ENCODE peak calls at places on chromosomes 5 and 9, in ten cellular contexts. G is bronchial epithelial cell; W is spleen; U is COR-L47; I is ureter; R is stimulated activated CD8-positive, alpha-beta memory T cell treated with anti-CD3 and anti-CD28 coated beads, Interleukin-2, amount 100 ng/mL, for 48 hours; M is Panc1; Z is coronary artery; J is natural killer cell; D is activated effector memory CD4-positive, alpha-beta T cell treated with Interleukin-2 at 50 U/mL for 16 hours. T is an unnamed sample.

GRCh38 chr5:82259172-82259800 is 18.9 kb downstream of the RPS23 start:
- DNase-seq in M (no peak), G (peak), U (peak), J (no peak), I (no peak), W (no peak), Z (no peak), D (no peak), R (no peak), T (peak)

GRCh38 chr5:126376443-126376842 is 46.8 kb upstream of the GRAMD2B start:
- DNase-seq in J (no peak), D (no peak), U (no peak), W (no peak), I (no peak), Z (no peak), R (no peak), M (no peak), G (no peak), T (no peak)

GRCh38 chr5:34503379-34504346 is 152.5 kb upstream of the RAI14 start:
- DNase-seq in G (no peak), M (no peak), D (no peak), J (no peak), U (no peak), W (no peak), R (no peak), Z (no peak), I (no peak), T (no peak)

GRCh38 chr9:123943671-123944070 is 13.7 kb upstream of the DENND1A start:
- DNase-seq in U (no peak), G (no peak), R (no peak), I (no peak), M (no peak), D (no peak), J (no peak), W (no peak), Z (no peak), T (no peak)

GRCh38 chr5:21663082-21663481 is 1190.1 kb downstream of the CDH12 start:
- DNase-seq in W (no peak), G (no peak), M (no peak), J (no peak), R (no peak), U (no peak), Z (no peak), D (no peak), I (no peak), T (no peak)

GRCh38 chr5:150120062-150120441 is 33.7 kb upstream of the CSF1R start:
- DNase-seq in D (no peak), Z (no peak), R (no peak), I (peak), G (no peak), U (no peak), M (no peak), J (no peak), W (no peak), T (no peak)

GRCh38 chr9:114709636-114710035 is 27.6 kb upstream of the TEX48 start:
- DNase-seq in U (no peak), G (no peak), M (no peak), J (no peak), R (no peak), D (no peak), I (no peak), W (no peak), Z (no peak), T (no peak)

GRCh38 chr5:36631575-36632362 is 25.4 kb downstream of the SLC1A3 start:
- DNase-seq in W (no peak), G (no peak), U (no peak), I (no peak), R (no peak), J (no peak), D (no peak), M (no peak), Z (no peak), T (no peak)

GRCh38 chr5:106154280-106154716 is 1516.4 kb downstream of the EFNA5 start:
- DNase-seq in U (no peak), G (no peak), I (no peak), J (no peak), W (peak), R (no peak), D (no peak), Z (no peak), M (no peak), T (no peak)

GRCh38 chr9:703392-703791 is 138.1 kb upstream of the DMRT1 start:
- DNase-seq in M (no peak), U (no peak), Z (no peak), R (no peak), I (no peak), D (no peak), G (no peak), W (no peak), J (no peak), T (no peak)

GRCh38 chr5:157479166-157479565 is 19.2 kb downstream of the NIPAL4 start:
- DNase-seq in W (no peak), R (no peak), U (no peak), Z (no peak), D (no peak), I (no peak), G (peak), J (no peak), M (no peak), T (no peak)

GRCh38 chr9:78918976-78919375 is 622.1 kb downstream of the PSAT1 start:
- DNase-seq in Z (no peak), R (no peak), I (no peak), J (no peak), G (no peak), W (no peak), D (no peak), U (no peak), M (no peak), T (no peak)

GRCh38 chr9:131237311-131237710 is 39.0 kb downstream of the FAM78A start:
- DNase-seq in G (no peak), R (no peak), I (no peak), M (no peak), D (no peak), J (no peak), U (no peak), Z (no peak), W (no peak), T (no peak)

GRCh38 chr5:3356016-3356415 is 239.6 kb upstream of the IRX1 start:
- DNase-seq in Z (peak), U (no peak), R (no peak), M (no peak), J (no peak), D (no peak), W (no peak), G (no peak), I (no peak), T (no peak)

GRCh38 chr5:172413601-172414000 is 40.7 kb downstream of the SH3PXD2B start:
- DNase-seq in W (no peak), I (no peak), M (no peak), Z (no peak), U (no peak), G (no peak), D (no peak), R (no peak), J (no peak), T (no peak)

GRCh38 chr9:90189306-90189705 is 453.3 kb downstream of the DIRAS2 start:
- DNase-seq in J (no peak), R (no peak), I (no peak), G (no peak), M (no peak), U (no peak), W (no peak), D (no peak), Z (no peak), T (no peak)

GRCh38 chr9:18994263-18994916 is 38.6 kb downstream of the SAXO1 start:
- DNase-seq in U (no peak), W (no peak), G (no peak), Z (no peak), D (no peak), R (no peak), J (no peak), I (no peak), M (no peak), T (peak)

GRCh38 chr5:133238426-133239205 is 186.8 kb downstream of the HSPA4 start:
- DNase-seq in M (no peak), U (no peak), I (no peak), R (no peak), D (no peak), Z (no peak), J (no peak), G (no peak), W (peak), T (no peak)

GRCh38 chr5:42992035-42992570 is 48.0 kb downstream of the ANXA2R start:
- DNase-seq in I (peak), U (peak), D (peak), G (peak), R (peak), J (peak), M (no peak), W (peak), Z (peak), T (no peak)

GRCh38 chr9:14270358-14271077 is 43.4 kb downstream of the NFIB start:
- DNase-seq in W (no peak), Z (no peak), I (no peak), U (no peak), D (no peak), J (no peak), R (no peak), M (no peak), G (no peak), T (no peak)

GRCh38 chr5:56323505-56323904 is 90.4 kb upstream of the ANKRD55 start:
- DNase-seq in R (no peak), D (no peak), I (no peak), J (no peak), U (no peak), W (no peak), Z (no peak), G (peak), M (no peak), T (no peak)

GRCh38 chr5:84985148-84985547 is 600.5 kb upstream of the EDIL3 start:
- DNase-seq in J (no peak), W (no peak), G (no peak), M (no peak), R (no peak), U (no peak), I (no peak), Z (no peak), D (no peak), T (no peak)

GRCh38 chr5:179060116-179061008 is at the start of gene ZNF354C:
- DNase-seq in Z (peak), I (peak), M (no peak), R (peak), G (peak), U (peak), W (peak), J (peak), D (peak), T (peak)